ENCODE peak calls at places on chromosome 1, in ten cellular contexts. One of them, this sample, is unnamed.

GRCh38 chr1:212070720-212071302 is 35.3 kb downstream of the DTL start:
- DNase-seq in cardiac fibroblast: peak; percentile 75
- DNase-seq in cardiac muscle cell: peak; percentile 76
- DNase-seq in stomach: no peak
- DNase-seq in foreskin fibroblast: peak; percentile 38
- DNase-seq in heart left ventricle: no peak
- DNase-seq in K562: no peak
- DNase-seq in chondrocyte: no peak
- DNase-seq in HCT116: peak; percentile 13
- DNase-seq in right atrium auricular region: no peak
- DNase-seq in this sample: no peak

GRCh38 chr1:64401285-64401684 is 68.6 kb upstream of the CACHD1 start:
- DNase-seq in right atrium auricular region: no peak
- DNase-seq in K562: no peak
- DNase-seq in cardiac muscle cell: no peak
- DNase-seq in foreskin fibroblast: no peak
- DNase-seq in stomach: no peak
- DNase-seq in chondrocyte: no peak
- DNase-seq in heart left ventricle: no peak
- DNase-seq in cardiac fibroblast: no peak
- DNase-seq in HCT116: no peak
- DNase-seq in this sample: no peak

GRCh38 chr1:42765271-42765670 is 1.6 kb downstream of the P3H1 start:
- DNase-seq in K562: no peak
- DNase-seq in stomach: no peak
- DNase-seq in cardiac fibroblast: peak; percentile 29
- DNase-seq in HCT116: no peak
- DNase-seq in right atrium auricular region: no peak
- DNase-seq in cardiac muscle cell: peak; percentile 27
- DNase-seq in chondrocyte: no peak
- DNase-seq in heart left ventricle: no peak
- DNase-seq in foreskin fibroblast: no peak
- DNase-seq in this sample: no peak

GRCh38 chr1:51636765-51637522 is 20.1 kb downstream of the OSBPL9 start:
- DNase-seq in heart left ventricle: no peak
- DNase-seq in right atrium auricular region: peak; percentile 83
- DNase-seq in stomach: no peak
- DNase-seq in foreskin fibroblast: peak; percentile 81
- DNase-seq in K562: no peak
- DNase-seq in chondrocyte: no peak
- DNase-seq in cardiac fibroblast: peak; percentile 91
- DNase-seq in HCT116: peak; percentile 70
- DNase-seq in cardiac muscle cell: peak; percentile 67
- DNase-seq in this sample: no peak

GRCh38 chr1:204560590-204560989 is 44.4 kb downstream of the MDM4 start:
- DNase-seq in chondrocyte: no peak
- DNase-seq in stomach: no peak
- DNase-seq in foreskin fibroblast: no peak
- DNase-seq in HCT116: no peak
- DNase-seq in cardiac muscle cell: peak; percentile 25
- DNase-seq in K562: no peak
- DNase-seq in cardiac fibroblast: peak; percentile 50
- DNase-seq in right atrium auricular region: no peak
- DNase-seq in heart left ventricle: no peak
- DNase-seq in this sample: no peak

GRCh38 chr1:199743227-199743626 is 284.3 kb upstream of the NR5A2 start:
- DNase-seq in cardiac muscle cell: peak; percentile 10
- DNase-seq in right atrium auricular region: no peak
- DNase-seq in chondrocyte: no peak
- DNase-seq in K562: no peak
- DNase-seq in heart left ventricle: no peak
- DNase-seq in foreskin fibroblast: peak; percentile 12
- DNase-seq in stomach: no peak
- DNase-seq in HCT116: no peak
- DNase-seq in cardiac fibroblast: peak; percentile 42
- DNase-seq in this sample: no peak

GRCh38 chr1:42876009-42876408 is 29.6 kb downstream of the ZNF691 start:
- DNase-seq in right atrium auricular region: no peak
- DNase-seq in stomach: no peak
- DNase-seq in cardiac fibroblast: no peak
- DNase-seq in foreskin fibroblast: no peak
- DNase-seq in heart left ventricle: no peak
- DNase-seq in chondrocyte: no peak
- DNase-seq in HCT116: no peak
- DNase-seq in K562: no peak
- DNase-seq in cardiac muscle cell: no peak
- DNase-seq in this sample: no peak

GRCh38 chr1:158177705-158178450 is 2.8 kb upstream of the CD1D start:
- DNase-seq in K562: peak; percentile 80
- DNase-seq in right atrium auricular region: peak; percentile 90
- DNase-seq in HCT116: no peak
- DNase-seq in chondrocyte: peak; percentile 94
- DNase-seq in stomach: peak; percentile 86
- DNase-seq in foreskin fibroblast: peak; percentile 44
- DNase-seq in cardiac muscle cell: peak; percentile 84
- DNase-seq in cardiac fibroblast: peak; percentile 73
- DNase-seq in heart left ventricle: peak; percentile 96
- DNase-seq in this sample: peak; percentile 87

GRCh38 chr1:30611741-30612309 is 111.6 kb downstream of the MATN1 start:
- DNase-seq in K562: no peak
- DNase-seq in heart left ventricle: no peak
- DNase-seq in foreskin fibroblast: no peak
- DNase-seq in stomach: no peak
- DNase-seq in cardiac fibroblast: no peak
- DNase-seq in HCT116: no peak
- DNase-seq in chondrocyte: no peak
- DNase-seq in cardiac muscle cell: no peak
- DNase-seq in right atrium auricular region: no peak
- DNase-seq in this sample: peak; percentile 60

GRCh38 chr1:192443616-192444015 is 126.8 kb downstream of the RGS21 start:
- DNase-seq in K562: no peak
- DNase-seq in cardiac muscle cell: no peak
- DNase-seq in chondrocyte: no peak
- DNase-seq in stomach: no peak
- DNase-seq in cardiac fibroblast: peak; percentile 37
- DNase-seq in HCT116: no peak
- DNase-seq in heart left ventricle: no peak
- DNase-seq in right atrium auricular region: no peak
- DNase-seq in foreskin fibroblast: no peak
- DNase-seq in this sample: no peak

GRCh38 chr1:67535474-67535873 is 105.3 kb upstream of the SERBP1 start:
- DNase-seq in K562: peak; percentile 73
- DNase-seq in stomach: peak; percentile 85
- DNase-seq in right atrium auricular region: peak; percentile 89
- DNase-seq in cardiac muscle cell: peak; percentile 92
- DNase-seq in chondrocyte: no peak
- DNase-seq in HCT116: peak; percentile 69
- DNase-seq in heart left ventricle: peak; percentile 80
- DNase-seq in cardiac fibroblast: peak; percentile 92
- DNase-seq in foreskin fibroblast: peak; percentile 80
- DNase-seq in this sample: peak; percentile 88

DNA sequence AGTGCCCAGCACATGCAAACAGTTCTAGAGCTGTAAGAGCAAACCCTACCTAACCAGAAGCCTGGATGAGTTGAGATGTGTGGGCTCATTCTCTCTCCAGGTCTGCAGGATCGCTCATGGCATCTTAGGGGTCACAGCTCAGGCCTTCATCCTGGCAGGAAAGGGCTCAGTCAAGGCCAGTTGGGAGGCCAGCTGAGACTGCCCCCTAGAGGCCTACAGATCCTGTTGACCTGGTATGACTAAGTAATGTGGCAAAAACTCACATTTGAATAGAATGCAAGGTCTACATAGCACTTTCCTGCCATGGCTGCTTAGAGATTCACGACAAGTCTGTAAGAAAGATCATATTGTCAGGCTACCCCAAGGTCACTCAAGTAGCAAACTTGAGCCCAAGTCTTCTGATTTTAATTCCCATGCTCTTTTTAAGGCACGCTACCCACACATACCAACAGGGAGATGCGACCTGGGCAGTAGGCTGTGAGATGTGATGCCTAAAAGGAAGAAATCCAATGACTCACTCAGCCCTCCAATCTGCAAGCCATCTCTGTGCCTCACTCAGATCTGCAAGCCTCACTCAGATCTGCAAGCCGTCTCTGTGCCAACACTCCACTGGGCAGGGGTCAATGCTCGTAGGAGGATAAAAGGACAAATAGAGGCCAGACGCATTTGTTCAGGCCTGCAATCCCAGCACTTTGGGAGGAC is 5.1 kb upstream of the CAPN8 start:
- DNase-seq in HCT116: peak; percentile 36
- DNase-seq in cardiac fibroblast: peak; percentile 59
- DNase-seq in right atrium auricular region: no peak
- DNase-seq in heart left ventricle: no peak
- DNase-seq in K562: peak; percentile 62
- DNase-seq in chondrocyte: no peak
- DNase-seq in cardiac muscle cell: peak; percentile 56
- DNase-seq in stomach: peak; percentile 61
- DNase-seq in foreskin fibroblast: peak; percentile 46
- DNase-seq in this sample: no peak
- TF ChIP-seq CTCF in HCT116: peak; percentile 74
- TF ChIP-seq CTCF in cardiac fibroblast: peak; percentile 65
- TF ChIP-seq CTCF in right atrium auricular region: no peak
- TF ChIP-seq CTCF in heart left ventricle: peak; percentile 49
- TF ChIP-seq CTCF in K562: peak; percentile 85
- TF ChIP-seq CTCF in chondrocyte: peak; percentile 61
- TF ChIP-seq CTCF in cardiac muscle cell: peak; percentile 68
- TF ChIP-seq CTCF in stomach: peak; percentile 38
- TF ChIP-seq CTCF in foreskin fibroblast: peak; percentile 44
- TF ChIP-seq CTCF in this sample: peak; percentile 26

DNA sequence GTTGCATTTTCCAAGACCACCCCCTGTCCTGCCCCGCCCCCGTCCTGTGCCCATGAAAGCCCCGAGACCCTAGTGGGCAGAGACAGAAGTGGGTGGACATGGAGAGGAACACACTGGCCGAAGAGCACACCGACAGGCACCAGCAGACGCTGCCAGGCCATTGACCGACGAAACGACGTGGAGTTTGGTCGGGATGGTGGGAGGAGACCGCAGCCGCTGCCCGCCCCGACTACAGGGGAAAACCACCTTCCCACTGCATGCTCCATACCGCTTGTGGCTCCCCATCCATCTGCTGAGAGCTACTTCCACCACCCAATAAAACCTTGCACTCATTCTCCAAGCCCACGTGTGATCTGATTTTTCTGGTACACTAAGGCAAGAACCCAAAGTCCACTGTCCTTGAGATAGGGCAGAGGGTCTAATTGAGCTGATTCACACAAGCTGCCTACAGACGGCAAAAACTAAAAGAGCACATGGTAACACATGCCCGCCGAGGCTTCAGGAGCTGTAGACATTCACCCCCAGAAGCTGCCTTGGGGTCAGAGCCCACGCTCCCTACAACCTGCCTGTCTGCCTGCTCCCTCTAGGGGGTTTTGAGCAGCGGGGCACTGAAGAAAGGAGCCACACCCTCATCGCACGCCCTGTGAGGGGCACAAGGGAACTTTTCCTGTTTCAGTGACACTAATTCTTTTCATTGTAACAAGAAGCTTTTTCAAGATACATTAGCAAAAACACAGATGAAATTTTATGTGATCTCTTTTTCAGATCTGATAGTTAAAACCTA is 81.2 kb upstream of the RAB3GAP2 start:
- DNase-seq in cardiac muscle cell: no peak
- DNase-seq in K562: no peak
- DNase-seq in heart left ventricle: no peak
- DNase-seq in foreskin fibroblast: no peak
- DNase-seq in right atrium auricular region: no peak
- DNase-seq in HCT116: no peak
- DNase-seq in stomach: no peak
- DNase-seq in cardiac fibroblast: no peak
- DNase-seq in chondrocyte: no peak
- DNase-seq in this sample: no peak
- TF ChIP-seq CTCF in cardiac muscle cell: no peak
- TF ChIP-seq CTCF in K562: peak; percentile 40
- TF ChIP-seq CTCF in heart left ventricle: no peak
- TF ChIP-seq CTCF in foreskin fibroblast: no peak
- TF ChIP-seq CTCF in right atrium auricular region: no peak
- TF ChIP-seq CTCF in HCT116: peak; percentile 33
- TF ChIP-seq CTCF in stomach: no peak
- TF ChIP-seq CTCF in cardiac fibroblast: no peak
- TF ChIP-seq CTCF in chondrocyte: no peak
- TF ChIP-seq CTCF in this sample: no peak

DNA sequence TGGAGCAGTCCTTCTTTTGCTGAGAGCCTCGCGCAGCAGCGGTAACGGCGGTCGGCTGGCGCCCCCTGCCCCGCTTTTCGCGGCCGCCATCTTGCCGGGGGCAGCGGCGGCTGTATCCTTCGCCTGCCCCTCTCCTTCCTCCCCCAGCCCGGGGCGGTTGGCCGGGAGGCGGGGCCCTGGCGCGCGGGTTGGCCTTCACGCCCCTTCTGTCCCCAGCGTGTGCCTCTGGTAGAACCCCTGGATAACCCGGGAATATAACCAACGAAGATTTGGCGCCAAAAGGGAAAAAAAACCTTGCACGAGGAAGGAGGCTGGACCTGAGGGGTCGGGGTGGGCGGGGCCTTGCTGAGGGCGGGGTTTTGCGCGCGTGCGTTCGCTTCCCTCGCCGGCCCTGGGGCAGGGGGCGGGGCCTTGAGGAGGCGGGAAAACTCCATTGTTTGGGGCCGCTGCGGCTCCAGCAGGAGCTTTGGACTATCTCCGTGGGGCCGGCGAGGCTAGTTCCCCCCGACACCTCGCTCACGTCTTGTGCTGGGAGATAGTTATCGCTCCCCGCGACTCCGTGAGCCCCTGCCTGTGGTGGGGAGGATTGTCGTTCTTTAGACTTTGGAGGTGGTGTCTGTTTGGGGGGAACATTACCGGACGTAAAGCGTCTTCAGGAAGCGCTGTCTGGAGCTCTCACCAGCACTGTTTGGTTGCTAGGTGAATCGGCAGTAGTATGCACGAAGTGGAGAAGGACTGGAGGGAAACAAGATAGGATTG is 689 bp downstream of the NASP start:
- DNase-seq in cardiac muscle cell: peak; percentile 93
- DNase-seq in heart left ventricle: peak; percentile 93
- DNase-seq in chondrocyte: peak; percentile 94
- DNase-seq in right atrium auricular region: peak; percentile 84
- DNase-seq in stomach: peak; percentile 89
- DNase-seq in foreskin fibroblast: peak; percentile 82
- DNase-seq in HCT116: peak; percentile 72
- DNase-seq in K562: peak; percentile 94
- DNase-seq in cardiac fibroblast: peak; percentile 90
- DNase-seq in this sample: peak; percentile 96
- TF ChIP-seq CTCF in cardiac muscle cell: peak; percentile 26
- TF ChIP-seq CTCF in heart left ventricle: no peak
- TF ChIP-seq CTCF in chondrocyte: peak; percentile 50
- TF ChIP-seq CTCF in right atrium auricular region: no peak
- TF ChIP-seq CTCF in stomach: no peak
- TF ChIP-seq CTCF in foreskin fibroblast: no peak
- TF ChIP-seq CTCF in HCT116: no peak
- TF ChIP-seq CTCF in K562: peak; percentile 26
- TF ChIP-seq CTCF in cardiac fibroblast: no peak
- TF ChIP-seq CTCF in this sample: peak; percentile 27

DNA sequence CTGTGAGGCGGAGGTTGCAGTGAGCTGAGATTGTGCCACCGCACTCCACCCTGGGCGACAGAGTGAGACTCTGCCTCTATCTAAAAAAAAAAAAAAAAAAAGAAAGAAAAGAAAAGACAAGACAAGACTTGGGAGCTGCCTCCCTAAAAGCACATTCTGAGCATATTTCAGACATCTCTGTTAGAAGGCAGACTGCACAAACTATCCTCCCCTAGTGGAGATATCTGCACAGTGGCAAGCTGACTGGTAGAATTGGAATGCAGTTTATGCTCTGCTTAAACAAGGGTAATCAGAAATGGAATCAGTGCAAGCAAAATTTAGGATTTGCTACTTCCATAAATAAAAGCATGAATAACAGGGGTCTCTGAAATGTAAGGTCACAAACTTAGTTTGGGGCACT is 31.8 kb downstream of the GNG4 start:
- DNase-seq in stomach: no peak
- DNase-seq in K562: no peak
- DNase-seq in foreskin fibroblast: peak; percentile 49
- DNase-seq in HCT116: no peak
- DNase-seq in chondrocyte: no peak
- DNase-seq in cardiac fibroblast: peak; percentile 70
- DNase-seq in cardiac muscle cell: peak; percentile 65
- DNase-seq in heart left ventricle: no peak
- DNase-seq in right atrium auricular region: no peak
- DNase-seq in this sample: no peak
- TF ChIP-seq CTCF in stomach: no peak
- TF ChIP-seq CTCF in K562: no peak
- TF ChIP-seq CTCF in foreskin fibroblast: peak; percentile 72
- TF ChIP-seq CTCF in HCT116: peak; percentile 35
- TF ChIP-seq CTCF in chondrocyte: peak; percentile 71
- TF ChIP-seq CTCF in cardiac fibroblast: peak; percentile 59
- TF ChIP-seq CTCF in cardiac muscle cell: peak; percentile 46
- TF ChIP-seq CTCF in heart left ventricle: no peak
- TF ChIP-seq CTCF in right atrium auricular region: no peak
- TF ChIP-seq CTCF in this sample: peak; percentile 52